ENCODE peak calls at places on chromosome 17, in eight cellular contexts. J, G, S, I, P, B, X and T are unnamed samples.

GRCh38 chr17:44095647-44096496 is 25.3 kb downstream of the G6PC3 start:
- DNase-seq in J (peak; percentile 84), G (no peak), S (peak; percentile 85), I (peak; percentile 95), P (peak; percentile 85), B (peak; percentile 93), X (peak; percentile 94), T (no peak)

GRCh38 chr17:7833795-7834553 is at the start of gene KDM6B:
- DNase-seq in J (peak; percentile 84), G (peak; percentile 95), S (peak; percentile 98), I (peak; percentile 88), P (peak; percentile 85), B (peak; percentile 92), X (peak; percentile 83), T (no peak)

GRCh38 chr17:17560975-17561374 is 30.5 kb downstream of the PEMT start:
- DNase-seq in J (no peak), G (no peak), S (no peak), I (no peak), P (no peak), B (no peak), X (no peak), T (no peak)

GRCh38 chr17:69560987-69561441 is 146.5 kb downstream of the MAP2K6 start:
- DNase-seq in J (no peak), G (no peak), S (no peak), I (no peak), P (no peak), B (no peak), X (no peak), T (no peak)

GRCh38 chr17:82328141-82328993 is 5.2 kb downstream of the SECTM1 start:
- DNase-seq in J (peak; percentile 32), G (no peak), S (no peak), I (no peak), P (no peak), B (no peak), X (peak; percentile 87), T (no peak)

GRCh38 chr17:3647769-3648540 is 11.4 kb downstream of the CTNS start:
- DNase-seq in J (peak; percentile 69), G (no peak), S (no peak), I (peak; percentile 52), P (peak; percentile 47), B (peak; percentile 31), X (peak; percentile 52), T (no peak)

GRCh38 chr17:57548421-57549385 is 196.4 kb downstream of the CCDC182 start:
- DNase-seq in J (no peak), G (no peak), S (no peak), I (no peak), P (peak; percentile 66), B (peak; percentile 18), X (peak; percentile 81), T (no peak)

GRCh38 chr17:78826426-78826825 is 14.2 kb downstream of the USP36 start:
- DNase-seq in J (no peak), G (no peak), S (peak; percentile 6), I (peak; percentile 72), P (no peak), B (no peak), X (no peak), T (no peak)

GRCh38 chr17:81254955-81255717 is 16.0 kb downstream of the NDUFAF8 start:
- DNase-seq in J (peak; percentile 88), G (peak; percentile 81), S (peak; percentile 95), I (peak; percentile 46), P (no peak), B (peak; percentile 52), X (peak; percentile 45), T (no peak)

GRCh38 chr17:28902819-28903545 is at the start of gene DHRS13:
- DNase-seq in J (peak; percentile 93), G (peak; percentile 86), S (peak; percentile 91), I (peak; percentile 68), P (peak; percentile 89), B (peak; percentile 98), X (peak; percentile 91), T (no peak)

GRCh38 chr17:78049609-78050008 is 78.9 kb downstream of the TMC6 start:
- DNase-seq in J (no peak), G (no peak), S (no peak), I (no peak), P (no peak), B (peak; percentile 15), X (no peak), T (no peak)

GRCh38 chr17:43574348-43574747 is 28.2 kb upstream of the ETV4 start:
- DNase-seq in J (no peak), G (no peak), S (no peak), I (no peak), P (no peak), B (no peak), X (no peak), T (no peak)

GRCh38 chr17:29039764-29040598 is 3.0 kb upstream of the PIPOX start:
- DNase-seq in J (no peak), G (no peak), S (no peak), I (peak; percentile 67), P (no peak), B (no peak), X (no peak), T (peak; percentile 77)

GRCh38 chr17:7656958-7657715 is 6.4 kb downstream of the ATP1B2 start:
- DNase-seq in J (no peak), G (no peak), S (peak; percentile 77), I (no peak), P (no peak), B (no peak), X (no peak), T (no peak)

GRCh38 chr17:4204676-4205075 is 59.1 kb downstream of the ANKFY1 start:
- DNase-seq in J (no peak), G (no peak), S (peak; percentile 94), I (peak; percentile 93), P (no peak), B (no peak), X (no peak), T (peak; percentile 99)

GRCh38 chr17:77487677-77488530 is 347.1 kb downstream of the SEC14L1 start:
- DNase-seq in J (peak; percentile 5), G (no peak), S (peak; percentile 61), I (no peak), P (no peak), B (no peak), X (no peak), T (no peak)

GRCh38 chr17:9907131-9907530 is 2.1 kb upstream of the RCVRN start:
- DNase-seq in J (no peak), G (no peak), S (no peak), I (no peak), P (no peak), B (no peak), X (no peak), T (no peak)

GRCh38 chr17:40516581-40517285 is 15.3 kb upstream of the TNS4 start:
- DNase-seq in J (no peak), G (peak; percentile 43), S (peak; percentile 36), I (no peak), P (peak; percentile 92), B (peak; percentile 88), X (peak; percentile 93), T (no peak)

GRCh38 chr17:50266384-50267073 is 7.7 kb upstream of the TMEM92 start:
- DNase-seq in J (no peak), G (peak; percentile 76), S (peak; percentile 91), I (peak; percentile 80), P (no peak), B (no peak), X (peak; percentile 53), T (no peak)

GRCh38 chr17:64155751-64156544 is 26.0 kb upstream of the ERN1 start:
- DNase-seq in J (no peak), G (peak; percentile 56), S (peak; percentile 83), I (no peak), P (no peak), B (no peak), X (peak; percentile 98), T (no peak)

GRCh38 chr17:81842725-81843504 is 8.1 kb upstream of the PPP1R27 start:
- DNase-seq in J (no peak), G (no peak), S (no peak), I (no peak), P (no peak), B (no peak), X (no peak), T (no peak)

GRCh38 chr17:74454197-74455024 is 12.0 kb upstream of the CD300A start:
- DNase-seq in J (peak; percentile 97), G (no peak), S (peak; percentile 95), I (peak; percentile 55), P (no peak), B (peak; percentile 91), X (peak; percentile 80), T (no peak)
- H3K4me3 ChIP-seq in J (peak overlapping the region; percentile 45), G (peak overlapping the region; percentile 38), S (peak overlapping the region; percentile 21), I (peak overlapping the region; percentile 29), P (no peak overlapping the region), B (peak overlapping the region; percentile 32), X (peak overlapping the region; percentile 83), T (peak overlapping the region; percentile 45)

GRCh38 chr17:80220709-80221215 is 535 bp downstream of the SLC26A11 start:
- DNase-seq in J (no peak), G (no peak), S (peak; percentile 78), I (no peak), P (no peak), B (no peak), X (no peak), T (no peak)
- TF ChIP-seq CTCF in J (no peak), G (no peak), S (no peak), I (no peak), P (no peak), B (no peak), X (no peak), T (no peak)

DNA sequence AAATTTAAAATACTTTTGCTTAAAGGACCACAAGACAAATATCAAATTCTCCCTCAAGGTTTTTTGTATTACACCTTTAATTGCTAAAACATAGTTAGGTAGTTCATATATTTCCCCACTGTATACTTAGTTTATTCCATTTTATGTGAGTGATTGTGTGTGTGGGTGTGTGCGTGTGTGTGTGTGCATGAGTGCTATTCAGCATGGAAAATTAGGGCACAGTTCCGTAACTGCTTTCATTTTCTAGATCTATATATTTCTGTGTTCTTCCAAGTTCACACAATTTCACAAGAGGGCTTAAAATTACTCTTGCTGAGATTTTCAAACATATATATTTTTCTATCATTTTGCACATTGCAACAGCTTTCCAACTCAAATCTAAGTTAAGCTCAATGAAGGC is 782.9 kb upstream of the SOX9 start:
- DNase-seq in J (no peak), G (no peak), S (no peak), I (no peak), P (no peak), B (no peak), X (no peak), T (no peak)
- H3K4me3 ChIP-seq in J (no peak overlapping the region), G (no peak overlapping the region), S (no peak overlapping the region), I (peak overlapping the region; percentile 39), P (no peak overlapping the region), B (no peak overlapping the region), X (no peak overlapping the region), T (no peak overlapping the region)

DNA sequence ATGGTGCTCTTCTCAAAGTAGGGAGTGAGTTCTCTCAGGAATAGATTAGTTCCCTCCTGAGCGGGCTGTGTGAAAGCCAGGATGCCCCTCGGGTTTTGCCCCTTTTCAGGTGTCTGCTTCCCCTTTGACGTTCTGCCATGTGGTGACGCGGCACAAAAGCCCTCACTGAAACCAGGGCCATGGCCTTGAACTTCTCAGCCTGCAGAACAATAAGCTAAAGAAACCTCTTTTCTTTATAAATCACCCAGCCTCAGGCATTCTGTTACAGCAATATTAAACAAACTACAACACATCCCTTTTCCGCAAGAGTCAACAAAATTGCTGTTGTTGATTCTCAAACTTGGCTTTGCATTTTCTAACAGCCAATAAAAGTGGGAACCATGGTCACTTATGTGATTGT is 15.5 kb upstream of the CACNG5 start:
- DNase-seq in J (no peak), G (no peak), S (peak; percentile 14), I (no peak), P (no peak), B (no peak), X (no peak), T (no peak)
- TF ChIP-seq CTCF in J (no peak), G (no peak), S (no peak), I (no peak), P (no peak), B (no peak), X (no peak), T (no peak)